ENCODE peak calls at places on chromosomes 5 and 9, in ten cellular contexts. V is ACHN; W is C1 segment of cervical spinal cord; A is COR-L47; Q is NT2/D1; N is activated T-cell treated with anti-CD3 and anti-CD28 coated beads, Interleukin-2, amount 50 U/mL, for 24 hours; R is endothelial cell; U is fibroblast of mammary gland; G is BE2C; P is effector CD4-positive, alpha-beta T cell. F is an unnamed sample.

GRCh38 chr9:113934826-113935676 is 58.9 kb downstream of the ZNF618 start:
- DNase-seq in V (no peak), W (no peak), A (no peak), Q (no peak), N (no peak), R (no peak), U (no peak), G (no peak), P (no peak), F (no peak)

GRCh38 chr9:72005451-72005850 is 55.0 kb downstream of the C9orf57 start:
- DNase-seq in V (no peak), W (no peak), A (no peak), Q (no peak), N (no peak), R (no peak), U (no peak), G (no peak), P (no peak), F (no peak)

GRCh38 chr5:170109059-170110031 is 3.6 kb downstream of the FOXI1 start:
- DNase-seq in V (no peak), W (no peak), A (peak), Q (no peak), N (no peak), R (no peak), U (no peak), G (no peak), P (no peak), F (no peak)

GRCh38 chr9:134175291-134175807 is 11.0 kb upstream of the RNU6ATAC start:
- DNase-seq in V (no peak), W (no peak), A (no peak), Q (no peak), N (no peak), R (no peak), U (no peak), G (no peak), P (no peak), F (no peak)

GRCh38 chr5:54722846-54723433 is 205.4 kb downstream of the SNX18 start:
- DNase-seq in V (no peak), W (no peak), A (no peak), Q (no peak), N (no peak), R (no peak), U (peak), G (no peak), P (no peak), F (no peak)

GRCh38 chr9:98172604-98173003 is 19.8 kb downstream of the CORO2A start:
- DNase-seq in V (no peak), W (no peak), A (peak), Q (no peak), N (no peak), R (no peak), U (no peak), G (peak), P (no peak), F (no peak)

GRCh38 chr5:36374275-36374862 is 72.7 kb upstream of the RANBP3L start:
- DNase-seq in V (peak), W (peak), A (no peak), Q (no peak), N (no peak), R (no peak), U (peak), G (no peak), P (no peak), F (no peak)

GRCh38 chr5:169717298-169717697 is 80.2 kb downstream of the DOCK2 start:
- DNase-seq in V (no peak), W (no peak), A (no peak), Q (no peak), N (no peak), R (no peak), U (no peak), G (no peak), P (no peak), F (no peak)